ENCODE peak calls at places on chromosome 13, in five cellular contexts. P is A549, Z is IMR-90, D is lower leg skin, F is GM12878. K is an unnamed sample.

GRCh38 chr13:46685006-46685730 is 111.8 kb downstream of the ESD start:
- DNase-seq in P (no peak), Z (no peak), D (no peak), F (no peak), K (no peak)

GRCh38 chr13:89393758-89394157 is 1722.6 kb downstream of the SLITRK5 start:
- DNase-seq in P (no peak), Z (no peak), D (no peak), F (no peak), K (no peak)

GRCh38 chr13:113937497-113938140 is 36.3 kb downstream of the C13orf46 start:
- DNase-seq in P (no peak), Z (no peak), D (no peak), F (no peak), K (no peak)

GRCh38 chr13:27036236-27036981 is 135.2 kb downstream of the USP12 start:
- DNase-seq in P (peak), Z (no peak), D (peak), F (no peak), K (no peak)

GRCh38 chr13:81597101-81597500 is 1256.2 kb upstream of the SPRY2 start:
- DNase-seq in P (no peak), Z (no peak), D (no peak), F (no peak), K (no peak)

GRCh38 chr13:83730674-83731073 is 151.6 kb downstream of the SLITRK1 start:
- DNase-seq in P (no peak), Z (no peak), D (no peak), F (no peak), K (no peak)

GRCh38 chr13:52830946-52831345 is 17.5 kb downstream of the PCDH8 start:
- DNase-seq in P (no peak), Z (peak), D (no peak), F (no peak), K (no peak)

GRCh38 chr13:25608181-25608580 is 236.4 kb downstream of the ATP8A2 start:
- DNase-seq in P (no peak), Z (no peak), D (no peak), F (no peak), K (no peak)

GRCh38 chr13:28402057-28402381 is 92.9 kb downstream of the FLT1 start:
- DNase-seq in P (no peak), Z (no peak), D (no peak), F (no peak), K (no peak)

GRCh38 chr13:114109646-114110045 is 22.8 kb downstream of the RASA3 start:
- DNase-seq in P (no peak), Z (no peak), D (peak), F (no peak), K (no peak)

GRCh38 chr13:99978781-99979452 is 2.7 kb upstream of the ZIC2 start:
- DNase-seq in P (no peak), Z (no peak), D (no peak), F (no peak), K (no peak)

GRCh38 chr13:30607908-30608307 is 9.8 kb upstream of the USPL1 start:
- DNase-seq in P (no peak), Z (no peak), D (no peak), F (peak), K (peak)

GRCh38 chr13:27043013-27043412 is 128.6 kb downstream of the USP12 start:
- DNase-seq in P (peak), Z (peak), D (no peak), F (no peak), K (no peak)

GRCh38 chr13:34011552-34012085 is 193.7 kb downstream of the RFC3 start:
- DNase-seq in P (peak), Z (no peak), D (no peak), F (no peak), K (no peak)
- TF ChIP-seq POLR2A in P (no peak), Z (no peak), D (no peak), F (no peak), K (no peak)

DNA sequence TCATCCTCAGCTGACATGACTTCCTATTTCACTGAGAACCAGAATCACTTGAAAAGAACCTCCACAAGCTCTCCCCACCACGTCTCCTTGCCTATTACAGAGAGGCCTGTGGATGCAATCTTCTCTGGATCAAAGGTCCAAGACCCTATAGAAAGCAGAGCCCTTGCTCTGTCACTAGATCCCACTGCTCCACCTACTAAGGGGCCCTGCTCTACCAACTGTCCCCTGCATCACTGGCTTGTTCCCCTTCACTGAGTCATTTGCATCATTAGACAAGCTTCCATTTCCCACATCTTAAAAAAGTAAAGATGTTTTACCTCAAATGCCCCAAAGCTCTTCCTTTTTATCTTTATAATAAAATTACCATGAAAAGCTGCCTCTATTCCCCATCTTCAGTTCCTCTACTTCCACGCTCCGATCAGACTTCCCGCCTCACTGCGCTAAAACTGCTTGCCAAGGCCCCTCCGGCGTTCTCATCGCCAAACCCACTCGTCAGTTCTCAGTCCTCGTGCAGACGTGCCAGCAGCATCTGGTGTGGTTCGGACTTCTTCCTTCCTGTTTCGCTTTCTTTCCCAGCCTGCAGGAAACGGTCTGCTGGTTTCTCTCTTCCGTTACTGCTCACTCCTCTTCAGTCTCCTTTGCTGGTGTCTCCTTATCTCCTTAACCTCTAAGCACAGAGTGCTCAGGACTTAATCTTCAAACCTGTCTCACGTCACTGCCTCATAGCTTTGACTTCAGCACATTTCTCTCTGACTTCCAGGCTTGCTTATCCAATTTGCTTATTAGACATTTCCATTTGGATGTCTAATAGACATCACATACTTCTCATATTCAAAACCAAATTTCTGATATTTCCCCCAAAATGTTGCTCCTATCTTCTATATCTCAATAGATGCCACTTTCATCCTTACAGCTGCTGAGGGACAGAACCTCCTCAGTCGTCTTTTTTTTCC is 40.5 kb downstream of the RCBTB2 start:
- DNase-seq in P (no peak), Z (peak), D (peak), F (peak), K (no peak)
- TF ChIP-seq POLR2A in P (no peak), Z (no peak), D (no peak), F (peak), K (peak)

GRCh38 chr13:45332831-45333219 is 8.2 kb downstream of the TPT1 start:
- DNase-seq in P (no peak), Z (no peak), D (no peak), F (no peak), K (no peak)
- TF ChIP-seq POLR2A in P (no peak), Z (peak), D (no peak), F (no peak), K (no peak)

GRCh38 chr13:51244637-51245405 is 22.6 kb downstream of the FAM124A start:
- DNase-seq in P (no peak), Z (no peak), D (no peak), F (no peak), K (no peak)
- TF ChIP-seq POLR2A in P (no peak), Z (no peak), D (no peak), F (no peak), K (no peak)

DNA sequence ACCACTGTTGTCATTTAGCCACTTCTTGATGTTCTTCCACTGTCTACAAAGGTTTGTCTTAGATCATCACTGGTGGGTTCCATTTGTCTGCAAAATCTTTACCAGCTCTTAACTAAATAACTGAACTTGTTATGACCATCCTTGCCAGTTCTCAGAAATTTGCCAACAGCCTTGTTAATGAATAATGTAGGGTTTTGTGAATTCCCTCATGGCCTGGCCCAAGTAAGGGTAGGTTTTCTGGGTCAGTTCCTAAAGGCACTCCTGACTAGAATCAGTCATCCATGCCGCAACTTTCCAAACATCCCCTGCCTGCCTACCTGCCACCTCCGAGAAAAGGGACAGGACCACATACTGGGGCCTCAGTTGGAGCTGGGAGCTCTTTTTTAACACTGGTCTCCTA is 4.0 kb downstream of the COL4A1 start:
- DNase-seq in P (no peak), Z (no peak), D (peak), F (no peak), K (no peak)
- TF ChIP-seq POLR2A in P (no peak), Z (no peak), D (no peak), F (no peak), K (no peak)

GRCh38 chr13:48038763-48039162 is 1.2 kb downstream of the NUDT15 start:
- DNase-seq in P (no peak), Z (no peak), D (no peak), F (no peak), K (no peak)

GRCh38 chr13:48042889-48043288 is 5.4 kb downstream of the NUDT15 start:
- DNase-seq in P (no peak), Z (no peak), D (no peak), F (no peak), K (no peak)

GRCh38 chr13:48040059-48040458 is 2.5 kb downstream of the NUDT15 start:
- DNase-seq in P (no peak), Z (no peak), D (no peak), F (no peak), K (no peak)

DNA sequence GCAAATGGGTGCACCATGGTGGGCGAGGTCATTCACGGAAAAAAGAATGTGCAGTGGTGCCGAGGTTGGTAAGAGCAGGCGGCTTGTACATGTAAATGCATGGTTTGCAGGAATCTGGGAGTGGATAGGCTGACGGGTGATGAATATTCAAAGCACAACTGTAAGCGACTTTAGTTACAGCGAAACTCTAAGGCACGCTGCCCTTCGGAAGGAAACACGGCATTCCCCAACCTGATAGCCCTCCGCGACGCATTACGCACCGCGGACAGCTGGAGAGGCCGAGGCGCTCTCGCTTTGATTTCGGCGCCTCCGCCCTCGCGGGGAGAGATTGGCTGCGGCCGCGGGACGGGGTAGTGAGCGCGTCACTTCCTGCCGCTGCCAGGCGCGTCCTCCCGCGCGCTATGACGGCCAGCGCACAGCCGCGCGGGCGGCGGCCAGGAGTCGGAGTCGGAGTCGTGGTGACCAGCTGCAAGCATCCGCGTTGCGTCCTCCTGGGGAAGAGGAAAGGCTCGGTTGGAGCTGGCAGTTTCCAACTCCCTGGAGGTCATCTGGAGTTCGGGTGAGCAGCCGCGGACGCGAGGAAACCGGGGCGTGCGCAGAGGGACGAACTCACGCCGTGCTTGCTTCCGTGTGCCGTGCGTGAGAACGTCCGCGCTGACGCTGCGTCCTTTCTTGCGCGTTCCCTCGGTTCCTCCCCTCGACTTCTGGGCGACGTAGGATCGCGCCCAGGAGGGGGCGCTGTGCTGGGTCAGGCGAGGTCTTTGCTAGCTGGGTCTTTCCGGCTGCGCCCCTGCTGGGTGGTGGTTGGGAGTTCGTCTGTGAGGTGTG is at the start of gene NUDT15:
- DNase-seq in P (peak), Z (peak), D (peak), F (peak), K (peak)
- TF ChIP-seq POLR2A in P (peak), Z (peak), D (no peak), F (peak), K (peak)